ENCODE peak calls at places on chromosomes 16 and 17, in ten cellular contexts. D, Y, F, M, S, H, T, E, L and V are unnamed samples.

GRCh38 chr17:39791296-39791992 is 53.7 kb downstream of the GRB7 start:
- DNase-seq in D (no peak), Y (no peak), F (no peak), T (no peak), H (no peak), S (no peak), M (no peak), L (no peak), E (peak; percentile 26), V (no peak)

GRCh38 chr16:23345237-23345636 is 43.1 kb downstream of the SCNN1B start:
- DNase-seq in M (no peak), Y (no peak), D (no peak), E (no peak), F (no peak), L (no peak), H (no peak), S (no peak), T (no peak), V (no peak)

GRCh38 chr16:56947604-56947995 is 14.2 kb upstream of the CETP start:
- DNase-seq in S (no peak), D (no peak), L (no peak), M (no peak), F (no peak), H (no peak), E (no peak), Y (no peak), T (no peak), V (no peak)

GRCh38 chr17:40025991-40026815 is 11.0 kb downstream of the CSF3 start:
- DNase-seq in T (peak; percentile 68), M (no peak), H (no peak), E (no peak), D (no peak), F (no peak), S (no peak), Y (no peak), L (no peak), V (no peak)

GRCh38 chr17:17055286-17056166 is 13.3 kb downstream of the MPRIP start:
- DNase-seq in Y (peak; percentile 48), T (no peak), S (no peak), L (no peak), M (no peak), F (peak; percentile 53), D (no peak), E (peak; percentile 30), H (no peak), V (no peak)

GRCh38 chr16:56331399-56331798 is 93.9 kb downstream of the AMFR start:
- DNase-seq in S (no peak), H (no peak), Y (no peak), D (no peak), F (no peak), L (no peak), M (no peak), T (no peak), E (no peak), V (no peak)

GRCh38 chr17:77366558-77367245 is 225.9 kb downstream of the SEC14L1 start:
- DNase-seq in H (peak; percentile 1), S (peak; percentile 74), D (no peak), M (no peak), Y (no peak), E (no peak), T (peak; percentile 67), L (no peak), F (peak; percentile 65), V (no peak)

GRCh38 chr17:47981462-47981861 is 10.5 kb downstream of the CDK5RAP3 start:
- DNase-seq in D (no peak), F (no peak), S (no peak), L (no peak), E (no peak), T (no peak), M (no peak), H (no peak), Y (no peak), V (no peak)

GRCh38 chr17:79835470-79835899 is 3.8 kb downstream of the CBX4 start:
- DNase-seq in L (no peak), F (no peak), H (peak; percentile 26), M (no peak), S (no peak), T (no peak), Y (no peak), D (no peak), E (peak; percentile 64), V (no peak)

GRCh38 chr17:79835953-79836951 is 3.0 kb downstream of the CBX4 start:
- DNase-seq in F (no peak), H (peak; percentile 52), S (peak; percentile 58), D (no peak), M (no peak), E (peak; percentile 99), T (no peak), Y (no peak), L (no peak), V (no peak)

GRCh38 chr17:79837888-79838540 is 1.2 kb downstream of the CBX4 start:
- DNase-seq in T (no peak), L (no peak), F (no peak), Y (peak; percentile 32), S (no peak), M (peak; percentile 29), H (peak; percentile 23), D (no peak), E (no peak), V (no peak)

GRCh38 chr17:79838541-79839274 is 532 bp downstream of the CBX4 start:
- DNase-seq in E (peak; percentile 90), D (peak; percentile 39), S (peak; percentile 70), L (peak; percentile 44), Y (peak; percentile 66), F (no peak), T (peak; percentile 61), H (peak; percentile 75), M (peak; percentile 54), V (no peak)

GRCh38 chr17:79836952-79837887 is 2.0 kb downstream of the CBX4 start:
- DNase-seq in Y (peak; percentile 78), S (peak; percentile 88), E (peak; percentile 82), H (peak; percentile 38), D (peak; percentile 80), L (peak; percentile 81), M (peak; percentile 77), T (peak; percentile 69), F (no peak), V (no peak)
- TF ChIP-seq CTCF in Y (no peak), S (peak; percentile 12), E (no peak), H (no peak), D (no peak), L (peak; percentile 37), M (peak; percentile 40), T (no peak), F (no peak), V (peak; percentile 5)

GRCh38 chr16:77723108-77723514 is 797 bp downstream of the NUDT7 start:
- DNase-seq in H (peak; percentile 7), S (peak; percentile 66), E (no peak), F (no peak), Y (peak; percentile 23), L (peak; percentile 16), D (no peak), T (peak; percentile 76), M (peak; percentile 16), V (peak; percentile 16)

GRCh38 chr16:77724174-77724573 is 1.9 kb downstream of the NUDT7 start:
- DNase-seq in H (no peak), Y (no peak), S (no peak), D (no peak), L (no peak), T (no peak), E (no peak), F (no peak), M (no peak), V (no peak)

GRCh38 chr16:77721752-77722314 is 481 bp upstream of the NUDT7 start:
- DNase-seq in S (no peak), H (no peak), F (no peak), Y (no peak), D (no peak), M (no peak), T (no peak), E (no peak), L (no peak), V (no peak)

GRCh38 chr16:77722315-77723107 is at the start of gene NUDT7:
- DNase-seq in D (peak; percentile 94), S (peak; percentile 98), L (peak; percentile 99), H (peak; percentile 100), Y (peak; percentile 99), E (peak; percentile 99), T (peak; percentile 94), M (peak; percentile 100), F (peak; percentile 99), V (peak; percentile 93)
- TF ChIP-seq CTCF in D (peak; percentile 35), S (peak; percentile 18), L (peak; percentile 35), H (no peak), Y (peak; percentile 38), E (peak; percentile 23), T (no peak), M (peak; percentile 50), F (peak; percentile 62), V (peak; percentile 36)

GRCh38 chr17:45992175-45992574 is 6.9 kb upstream of the STH start:
- DNase-seq in L (no peak), D (no peak), F (no peak), M (no peak), T (peak; percentile 17), H (no peak), E (no peak), S (no peak), Y (no peak), V (no peak)

GRCh38 chr17:45991341-45991740 is 7.7 kb upstream of the STH start:
- DNase-seq in L (no peak), D (no peak), S (no peak), H (no peak), M (no peak), E (no peak), T (no peak), F (no peak), Y (no peak), V (no peak)

GRCh38 chr17:45992904-45993303 is 6.1 kb upstream of the STH start:
- DNase-seq in D (no peak), T (no peak), S (no peak), E (peak; percentile 43), H (no peak), F (no peak), Y (no peak), L (no peak), M (no peak), V (no peak)

GRCh38 chr17:45989759-45990158 is 9.3 kb upstream of the STH start:
- DNase-seq in M (no peak), E (no peak), D (no peak), H (no peak), L (no peak), F (peak; percentile 14), Y (no peak), S (no peak), T (no peak), V (no peak)

GRCh38 chr17:45990836-45991235 is 8.2 kb upstream of the STH start:
- DNase-seq in Y (no peak), T (no peak), M (no peak), F (no peak), E (no peak), S (no peak), L (no peak), D (no peak), H (no peak), V (no peak)
- TF ChIP-seq CTCF in Y (no peak), T (no peak), M (no peak), F (no peak), E (peak; percentile 16), S (peak; percentile 6), L (no peak), D (no peak), H (no peak), V (no peak)

DNA sequence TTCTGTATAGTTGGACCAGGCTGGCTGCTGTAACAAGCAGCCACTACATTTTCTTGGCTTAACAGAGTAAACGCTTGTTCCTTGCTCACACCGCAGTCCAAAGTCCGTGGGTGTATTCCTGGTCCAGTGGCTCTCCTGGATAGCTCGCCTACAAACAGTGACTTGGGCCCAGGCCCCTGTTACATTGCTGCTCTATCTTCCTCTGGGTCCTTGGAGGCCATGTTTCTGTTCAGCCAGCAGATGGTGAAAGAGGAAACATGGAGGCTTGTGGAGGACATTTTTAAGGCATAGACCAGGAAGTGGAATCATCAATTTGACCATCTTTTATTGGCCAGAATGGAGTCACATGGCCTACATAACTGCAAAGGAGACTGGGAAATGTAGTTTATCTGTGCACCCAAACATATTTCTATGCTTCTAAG is 55.1 kb downstream of the ATP2C2 start:
- DNase-seq in Y (no peak), S (peak; percentile 42), H (no peak), T (peak; percentile 42), F (peak; percentile 35), M (no peak), D (peak; percentile 66), L (no peak), E (peak; percentile 69), V (no peak)
- TF ChIP-seq CTCF in Y (no peak), S (no peak), H (no peak), T (no peak), F (no peak), M (no peak), D (no peak), L (no peak), E (no peak), V (no peak)